ENCODE peak calls at places on chromosomes 16 and 17, in four cellular contexts. N is pons, J is AG04450, A is NCI-H1694. X is an unnamed sample.

GRCh38 chr17:34654276-34654675 is 74.9 kb downstream of the TMEM132E start:
- DNase-seq in N (no peak), J (no peak), A (no peak), X (no peak)

GRCh38 chr17:19307521-19307920 is 55.0 kb downstream of the B9D1 start:
- DNase-seq in N (no peak), J (no peak), A (no peak), X (no peak)

GRCh38 chr16:17512636-17513220 is 42.0 kb upstream of the XYLT1 start:
- DNase-seq in N (no peak), J (no peak), A (no peak), X (peak)

GRCh38 chr16:11319529-11320146 is 25.6 kb upstream of the RMI2 start:
- DNase-seq in N (no peak), J (no peak), A (no peak), X (no peak)

GRCh38 chr16:22206013-22206846 is at the start of gene EEF2K:
- DNase-seq in N (peak), J (peak), A (peak), X (peak)

GRCh38 chr17:27283057-27283456 is 10.9 kb upstream of the WSB1 start:
- DNase-seq in N (no peak), J (no peak), A (no peak), X (no peak)

GRCh38 chr16:79183571-79183970 is 417.0 kb downstream of the MAF start:
- DNase-seq in N (no peak), J (no peak), A (no peak), X (no peak)

GRCh38 chr17:76197911-76198310 is 42.4 kb downstream of the RNF157 start:
- DNase-seq in N (no peak), J (no peak), A (no peak), X (no peak)

GRCh38 chr17:76973040-76973439 is 104.8 kb downstream of the MGAT5B start:
- DNase-seq in N (no peak), J (no peak), A (no peak), X (no peak)

GRCh38 chr16:84526794-84527485 is 22.5 kb upstream of the MEAK7 start:
- DNase-seq in N (peak), J (no peak), A (no peak), X (no peak)

GRCh38 chr17:17180741-17181525 is 25.2 kb downstream of the PLD6 start:
- DNase-seq in N (no peak), J (no peak), A (no peak), X (no peak)

GRCh38 chr16:84485255-84486010 is 19.0 kb downstream of the MEAK7 start:
- DNase-seq in N (no peak), J (no peak), A (no peak), X (no peak)

GRCh38 chr16:12811441-12812198 is 7.9 kb upstream of the CPPED1 start:
- DNase-seq in N (peak), J (no peak), A (no peak), X (no peak)

GRCh38 chr17:79711715-79712305 is 18.9 kb upstream of the ENPP7 start:
- DNase-seq in N (no peak), J (no peak), A (no peak), X (no peak)

GRCh38 chr17:6666077-6666521 is 14.5 kb downstream of the C17orf100 start:
- DNase-seq in N (peak), J (peak), A (peak), X (peak)

GRCh38 chr16:82651921-82652601 is 25.3 kb downstream of the CDH13 start:
- DNase-seq in N (peak), J (no peak), A (no peak), X (no peak)

GRCh38 chr17:35740997-35741931 is 9.8 kb downstream of the RASL10B start:
- DNase-seq in N (no peak), J (no peak), A (no peak), X (no peak)

GRCh38 chr16:19883296-19883951 is 1.2 kb downstream of the GPRC5B start:
- DNase-seq in N (peak), J (no peak), A (peak), X (no peak)

GRCh38 chr16:66523861-66524354 is 26.0 kb downstream of the TK2 start:
- DNase-seq in N (no peak), J (no peak), A (no peak), X (no peak)

GRCh38 chr16:12971216-12971615 is 69.8 kb downstream of the SHISA9 start:
- DNase-seq in N (peak), J (no peak), A (no peak), X (peak)

GRCh38 chr16:73058221-73058615 is 10.3 kb upstream of the ZFHX3 start:
- DNase-seq in N (no peak), J (no peak), A (no peak), X (no peak)

GRCh38 chr17:78763561-78763960 is 18.5 kb downstream of the CYTH1 start:
- DNase-seq in N (no peak), J (no peak), A (no peak), X (peak)

GRCh38 chr17:31388770-31389672 is 2.5 kb upstream of the RAB11FIP4 start:
- DNase-seq in N (no peak), J (no peak), A (peak), X (no peak)

GRCh38 chr17:69954241-69954933 is 120.6 kb upstream of the KCNJ16 start:
- DNase-seq in N (no peak), J (no peak), A (no peak), X (no peak)

GRCh38 chr17:8740486-8740885 is 4.2 kb downstream of the CCDC42 start:
- DNase-seq in N (no peak), J (no peak), A (no peak), X (no peak)

GRCh38 chr17:7063518-7064094 is 16.4 kb downstream of the CLEC10A start:
- DNase-seq in N (no peak), J (no peak), A (no peak), X (no peak)

GRCh38 chr16:5938607-5939006 is 841.0 kb upstream of the EEF2KMT start:
- DNase-seq in N (no peak), J (no peak), A (no peak), X (no peak)

GRCh38 chr16:4659363-4660353 is 33.7 kb upstream of the NUDT16L1 start:
- DNase-seq in N (no peak), J (no peak), A (no peak), X (no peak)

GRCh38 chr16:10065014-10065413 is 117.2 kb downstream of the GRIN2A start:
- DNase-seq in N (no peak), J (no peak), A (no peak), X (no peak)